ENCODE peak calls at places on chromosome 10, in eight cellular contexts. X, N, W, D, M, Z, J and O are unnamed samples.

GRCh38 chr10:61140765-61141392 is 196.9 kb upstream of the RHOBTB1 start:
- DNase-seq in M (no peak), Z (peak; percentile 41), D (no peak), J (peak; percentile 42), W (peak; percentile 45), N (peak; percentile 48), X (no peak), O (no peak)

GRCh38 chr10:90621577-90621976 is 236.3 kb downstream of the HTR7 start:
- DNase-seq in Z (peak; percentile 49), J (no peak), N (no peak), M (peak; percentile 48), D (no peak), W (peak; percentile 61), X (no peak), O (no peak)

GRCh38 chr10:129343141-129343540 is 123.9 kb upstream of the MGMT start:
- DNase-seq in D (no peak), W (no peak), J (no peak), N (no peak), X (no peak), M (no peak), Z (no peak), O (no peak)

GRCh38 chr10:125953778-125954385 is 57.5 kb downstream of the FANK1 start:
- DNase-seq in W (no peak), M (no peak), D (no peak), X (no peak), J (no peak), N (no peak), Z (peak; percentile 22), O (no peak)

GRCh38 chr10:76738991-76739390 is 898.6 kb downstream of the KCNMA1 start:
- DNase-seq in D (no peak), M (no peak), N (no peak), Z (no peak), X (no peak), W (no peak), J (no peak), O (no peak)

GRCh38 chr10:103491729-103492364 is 1.7 kb upstream of the NEURL1 start:
- DNase-seq in Z (peak; percentile 84), N (no peak), J (peak; percentile 63), X (no peak), M (no peak), W (peak; percentile 23), D (no peak), O (no peak)

GRCh38 chr10:106900041-106900674 is 264.3 kb downstream of the SORCS1 start:
- DNase-seq in N (no peak), Z (no peak), J (no peak), D (no peak), M (no peak), X (no peak), W (no peak), O (no peak)

GRCh38 chr10:86292462-86293322 is 73.9 kb downstream of the GRID1 start:
- DNase-seq in Z (no peak), D (peak; percentile 67), W (no peak), X (no peak), M (no peak), J (no peak), N (peak; percentile 40), O (no peak)

GRCh38 chr10:101297901-101298451 is 56.0 kb upstream of the BTRC start:
- DNase-seq in M (peak; percentile 74), W (peak; percentile 84), Z (peak; percentile 82), N (peak; percentile 53), X (peak; percentile 62), J (no peak), D (peak; percentile 85), O (no peak)

GRCh38 chr10:96719205-96719604 is 1.1 kb downstream of the PIK3AP1 start:
- DNase-seq in M (no peak), N (no peak), W (no peak), Z (peak; percentile 2), D (no peak), J (no peak), X (no peak), O (no peak)

GRCh38 chr10:61130366-61130765 is 186.4 kb upstream of the RHOBTB1 start:
- DNase-seq in J (peak; percentile 48), X (no peak), W (no peak), N (no peak), D (no peak), Z (no peak), M (no peak), O (no peak)

GRCh38 chr10:63099734-63100133 is 33.4 kb upstream of the NRBF2 start:
- DNase-seq in N (no peak), M (no peak), Z (no peak), J (peak; percentile 39), D (no peak), X (no peak), W (no peak), O (no peak)

GRCh38 chr10:3654496-3654895 is 130.5 kb downstream of the KLF6 start:
- DNase-seq in N (no peak), Z (peak; percentile 34), X (no peak), J (peak; percentile 37), D (no peak), W (no peak), M (no peak), O (no peak)

GRCh38 chr10:28684986-28685580 is 7.8 kb downstream of the BAMBI start:
- DNase-seq in X (no peak), Z (peak; percentile 93), M (no peak), W (no peak), J (peak; percentile 79), D (no peak), N (no peak), O (no peak)

GRCh38 chr10:132143162-132143561 is 43.6 kb upstream of the DPYSL4 start:
- DNase-seq in D (no peak), Z (peak; percentile 58), W (peak; percentile 33), J (no peak), N (no peak), M (no peak), X (no peak), O (no peak)

GRCh38 chr10:75208177-75208576 is 2.4 kb upstream of the VDAC2 start:
- DNase-seq in Z (peak; percentile 64), W (no peak), D (no peak), X (no peak), N (no peak), J (no peak), M (no peak), O (no peak)

GRCh38 chr10:58157076-58157766 is 110.5 kb downstream of the IPMK start:
- DNase-seq in D (no peak), N (no peak), Z (no peak), W (no peak), M (no peak), J (peak; percentile 49), X (no peak), O (no peak)

GRCh38 chr10:11035318-11035920 is 17.7 kb downstream of the CELF2 start:
- DNase-seq in W (peak; percentile 52), D (no peak), N (no peak), M (no peak), J (no peak), Z (peak; percentile 88), X (no peak), O (peak; percentile 56)

GRCh38 chr10:90418869-90419652 is 438.8 kb downstream of the HTR7 start:
- DNase-seq in X (no peak), W (no peak), N (no peak), D (no peak), J (peak; percentile 54), Z (no peak), M (no peak), O (no peak)

GRCh38 chr10:117699436-117700075 is 157.0 kb downstream of the EMX2 start:
- DNase-seq in J (peak; percentile 69), Z (no peak), M (no peak), N (no peak), D (no peak), X (no peak), W (no peak), O (no peak)

GRCh38 chr10:132924046-132924952 is 18.1 kb downstream of the CFAP46 start:
- DNase-seq in Z (no peak), X (no peak), W (no peak), M (no peak), N (no peak), J (no peak), D (peak; percentile 71), O (no peak)

GRCh38 chr10:92238062-92238585 is 52.8 kb downstream of the CPEB3 start:
- DNase-seq in M (no peak), Z (no peak), X (no peak), J (no peak), N (no peak), D (no peak), W (no peak), O (no peak)
- H3K27ac ChIP-seq in M (no peak overlapping the region), Z (no peak overlapping the region), X (no peak overlapping the region), J (peak overlapping the region; percentile 96), N (no peak overlapping the region), D (peak overlapping the region; percentile 88), W (no peak overlapping the region), O (no peak overlapping the region)

DNA sequence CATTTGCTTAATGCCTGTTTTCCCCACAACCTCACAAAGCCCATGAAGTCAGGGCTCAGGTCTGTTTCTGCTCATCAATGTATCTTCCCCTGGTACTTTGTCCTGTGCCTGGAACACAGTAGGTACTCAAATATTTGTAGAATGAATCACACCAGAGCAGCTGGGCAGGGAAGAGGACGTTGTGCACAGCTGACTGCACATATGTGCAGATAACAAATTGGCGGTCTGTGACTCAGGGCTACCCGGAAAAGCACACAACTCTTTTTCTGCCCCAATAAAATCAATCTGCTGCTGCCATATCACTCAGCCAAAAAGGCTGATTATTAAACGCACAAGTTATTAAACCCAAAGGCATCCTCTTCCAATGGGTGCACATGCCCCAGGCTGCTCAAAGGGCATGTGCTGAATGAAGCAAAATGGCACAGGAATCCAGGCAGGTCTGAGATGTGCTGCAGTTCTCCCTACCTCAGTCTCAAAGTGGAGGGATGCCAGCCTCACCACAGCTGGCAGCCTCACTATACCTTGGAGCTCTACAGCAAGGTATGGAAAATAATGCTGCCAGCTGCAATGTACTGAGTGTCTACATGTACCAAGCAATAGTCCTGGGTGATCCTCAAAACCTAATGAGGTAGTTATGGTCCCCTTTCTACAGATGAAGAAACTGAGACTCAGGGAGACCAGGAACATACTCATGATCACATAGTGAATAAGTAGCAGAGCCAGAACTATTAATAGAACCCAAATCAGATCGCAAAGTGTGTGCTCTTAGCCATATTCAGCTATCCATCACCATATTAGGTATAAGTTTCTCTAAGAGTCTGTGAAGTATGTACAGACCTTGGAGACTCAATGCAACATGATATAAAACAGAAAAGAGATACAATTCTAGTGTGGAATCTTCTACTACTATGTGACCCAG is 43.4 kb downstream of the SORBS1 start:
- DNase-seq in X (no peak), M (no peak), Z (no peak), N (no peak), W (no peak), D (no peak), J (peak; percentile 73), O (peak; percentile 67)
- H3K27ac ChIP-seq in X (no peak overlapping the region), M (no peak overlapping the region), Z (no peak overlapping the region), N (peak overlapping the region; percentile 90), W (no peak overlapping the region), D (no peak overlapping the region), J (no peak overlapping the region), O (peak overlapping the region; percentile 99)

GRCh38 chr10:8065651-8066050 is 11.2 kb downstream of the GATA3 start:
- DNase-seq in M (no peak), W (no peak), X (no peak), Z (no peak), J (peak; percentile 72), N (no peak), D (no peak), O (no peak)
- H3K27ac ChIP-seq in M (no peak overlapping the region), W (no peak overlapping the region), X (no peak overlapping the region), Z (no peak overlapping the region), J (peak overlapping the region; percentile 10), N (no peak overlapping the region), D (no peak overlapping the region), O (no peak overlapping the region)

DNA sequence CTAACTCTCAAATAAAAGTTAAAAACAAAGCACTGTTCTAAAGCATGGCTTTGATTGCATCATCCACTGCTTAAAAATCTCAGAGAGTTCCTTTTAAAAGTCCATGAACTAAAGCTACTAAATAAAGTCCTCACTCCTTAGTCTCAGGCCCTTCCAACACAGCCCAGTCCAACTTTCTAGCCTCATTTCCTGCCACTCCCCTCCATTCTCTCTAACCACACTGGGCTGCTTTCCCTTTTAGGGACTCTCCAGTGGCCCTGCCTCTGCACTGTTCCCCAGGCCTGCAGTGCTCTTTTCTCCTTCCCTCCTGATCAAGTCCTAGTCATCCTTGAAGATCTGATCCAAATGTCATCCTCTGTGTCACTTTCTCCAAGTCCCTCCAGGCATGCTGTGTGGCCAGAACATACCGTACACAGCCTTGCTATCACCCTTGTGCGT is 56.9 kb upstream of the PPP1R3C start:
- DNase-seq in Z (peak; percentile 11), N (no peak), J (no peak), M (no peak), W (no peak), D (no peak), X (no peak), O (peak; percentile 60)
- H3K27ac ChIP-seq in Z (no peak overlapping the region), N (peak overlapping the region; percentile 72), J (no peak overlapping the region), M (no peak overlapping the region), W (no peak overlapping the region), D (peak overlapping the region; percentile 36), X (no peak overlapping the region), O (peak overlapping the region; percentile 73)